ENCODE peak calls at places on chromosomes 4 and X, in seven cellular contexts. T is HCT116; G is endothelial cell of umbilical vein; E is left ventricle myocardium inferior; V is body of pancreas; B is ovary; Y is CD8-positive, alpha-beta memory T cell. I is an unnamed sample. For H3K36me3, the result is how much of the 10 kb centered on the place peaks cover.

GRCh38 chr4:28879900-28880299 is 1840.3 kb upstream of the PCDH7 start:
- DNase-seq in V (no peak), Y (no peak), G (no peak), T (no peak), E (no peak), B (no peak), I (no peak)

GRCh38 chr4:92305148-92305877 is 1.5 kb downstream of the GRID2 start:
- DNase-seq in V (peak), T (peak), G (peak), E (peak), B (peak), Y (no peak), I (peak)

GRCh38 chr4:48268956-48269860 is at the start of gene TEC:
- DNase-seq in E (peak), B (peak), G (peak), V (peak), T (peak), Y (peak), I (peak)

GRCh38 chrX:150690126-150690525 is 3.1 kb upstream of the MTMR1 start:
- DNase-seq in E (no peak), B (no peak), V (no peak), T (peak), Y (no peak), G (no peak), I (peak)

GRCh38 chrX:20263474-20263873 is 3.2 kb downstream of the RPS6KA3 start:
- DNase-seq in B (no peak), V (no peak), E (no peak), G (peak), T (no peak), Y (no peak), I (peak)

GRCh38 chr4:8719421-8719820 is 126.9 kb downstream of the CPZ start:
- DNase-seq in Y (no peak), V (no peak), E (no peak), T (no peak), G (no peak), B (no peak), I (no peak)

GRCh38 chr4:57405359-57405758 is 295.2 kb upstream of the IGFBP7 start:
- DNase-seq in G (no peak), V (no peak), Y (no peak), E (no peak), T (no peak), B (no peak), I (peak)

GRCh38 chrX:133638285-133638684 is 223.0 kb upstream of the GPC4 start:
- DNase-seq in G (no peak), Y (no peak), B (no peak), V (no peak), T (no peak), E (no peak), I (peak)

GRCh38 chr4:2702361-2702760 is 53.8 kb downstream of the TNIP2 start:
- DNase-seq in E (no peak), G (no peak), B (no peak), T (no peak), V (no peak), Y (no peak), I (no peak)
- H3K36me3 ChIP-seq in E (half or more), G (under half), B (under half), T (under half), V (under half), Y (under half), I (under half)

GRCh38 chrX:41133551-41133950 is 48.3 kb downstream of the USP9X start:
- DNase-seq in Y (no peak), G (peak), T (no peak), V (no peak), B (no peak), E (no peak), I (no peak)
- H3K36me3 ChIP-seq in Y (under half), G (under half), T (under half), V (under half), B (under half), E (under half), I (under half)

DNA sequence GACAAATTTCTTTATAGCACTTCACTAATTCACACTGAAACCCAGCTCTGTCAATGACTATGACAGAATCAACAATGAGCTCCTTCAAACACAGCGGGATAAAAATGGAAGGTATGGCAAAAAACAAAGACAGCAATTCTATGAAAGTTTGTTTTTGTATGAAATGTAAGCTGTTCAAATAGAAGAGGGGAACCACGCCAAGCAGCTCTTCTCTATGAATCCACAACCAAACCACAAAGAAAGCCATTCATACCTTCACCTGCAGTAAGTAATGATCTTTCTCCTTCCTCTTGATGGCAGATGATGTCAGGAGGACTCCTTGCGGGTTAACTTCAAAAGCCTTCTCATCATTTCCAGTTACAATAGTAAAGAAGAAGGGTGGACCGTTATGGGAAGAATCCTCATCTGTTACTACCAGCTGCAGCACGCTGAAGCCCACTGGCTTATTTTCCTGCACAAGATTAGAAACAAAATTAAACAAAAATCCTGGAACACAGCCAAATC is 48.8 kb upstream of the MTNR1A start:
- DNase-seq in V (no peak), T (no peak), E (no peak), B (no peak), G (no peak), Y (no peak), I (no peak)
- H3K36me3 ChIP-seq in V (under half), T (half or more), E (half or more), B (under half), G (under half), Y (under half), I (under half)

DNA sequence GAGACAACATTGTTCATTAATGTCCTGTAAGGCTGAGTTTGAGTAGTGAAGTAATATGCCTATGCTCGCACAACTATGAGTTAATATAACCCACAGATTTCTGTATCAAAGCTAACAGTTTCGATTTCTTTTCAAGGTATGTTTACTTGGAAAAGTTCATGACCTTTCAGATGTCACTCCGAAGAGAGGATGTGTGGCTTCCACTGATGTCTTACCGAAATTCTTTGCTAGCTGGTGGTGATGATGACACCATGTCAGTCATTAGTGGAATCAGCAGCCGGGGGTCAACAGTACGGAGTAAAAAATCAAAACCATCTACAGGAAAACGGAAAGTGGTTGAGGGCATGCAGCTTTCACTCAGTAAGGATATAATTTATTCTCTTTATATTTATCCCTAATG is 124.9 kb downstream of the STAG2 start:
- DNase-seq in B (no peak), G (no peak), Y (peak), V (no peak), T (no peak), E (no peak), I (no peak)
- H3K36me3 ChIP-seq in B (under half), G (under half), Y (under half), V (under half), T (under half), E (under half), I (under half)

DNA sequence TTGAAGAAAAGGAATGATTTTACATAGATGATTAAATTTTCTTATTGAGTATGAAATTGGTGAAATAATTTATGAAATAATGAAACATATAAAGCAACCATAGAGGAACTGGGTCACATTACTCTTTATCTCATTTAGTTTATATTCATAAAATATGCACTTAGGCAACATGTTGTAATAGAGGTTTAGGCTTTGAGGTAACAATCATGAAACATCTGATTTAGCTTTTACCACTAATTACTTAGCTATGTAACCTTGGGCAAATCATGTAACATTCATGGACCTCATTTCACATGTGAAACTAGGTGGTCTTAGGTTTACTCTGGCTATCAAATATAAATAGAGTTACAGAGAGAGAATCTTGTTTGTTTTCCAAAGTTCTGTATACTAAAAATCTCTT is 54.5 kb upstream of the SMARCA5 start:
- DNase-seq in E (no peak), Y (no peak), G (no peak), V (no peak), T (no peak), B (no peak), I (no peak)
- H3K36me3 ChIP-seq in E (half or more), Y (under half), G (under half), V (under half), T (under half), B (under half), I (under half)

GRCh38 chr4:183285886-183286285 is 34.2 kb downstream of the CLDN22 start:
- DNase-seq in E (no peak), G (no peak), T (no peak), B (no peak), Y (no peak), V (no peak), I (no peak)
- H3K36me3 ChIP-seq in E (half or more), G (under half), T (under half), B (under half), Y (under half), V (under half), I (under half)

DNA sequence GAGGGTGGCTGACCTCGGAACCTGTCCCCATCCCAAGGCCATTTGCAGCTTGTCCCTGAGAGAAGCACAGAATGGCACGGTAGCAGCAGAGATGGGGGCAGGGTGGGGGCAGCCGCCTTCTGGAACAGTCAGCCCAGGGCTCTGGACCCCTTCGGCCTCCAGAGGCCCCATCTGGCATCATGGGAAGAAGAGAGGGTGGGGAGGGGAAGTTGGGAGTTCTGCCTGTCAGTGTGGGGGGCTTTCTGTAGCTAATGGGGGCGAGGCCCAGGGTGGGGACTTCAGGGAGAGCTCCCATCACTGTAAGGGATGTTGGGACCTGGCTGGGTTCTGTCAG is 62.9 kb upstream of the ADRA2C start:
- DNase-seq in B (peak), E (no peak), T (no peak), Y (peak), G (no peak), V (no peak), I (no peak)
- H3K36me3 ChIP-seq in B (under half), E (under half), T (under half), Y (under half), G (under half), V (under half), I (under half)

GRCh38 chr4:145083891-145084640 is 13.9 kb downstream of the ANAPC10 start:
- DNase-seq in G (no peak), B (no peak), V (no peak), E (no peak), Y (no peak), T (peak), I (peak)
- H3K36me3 ChIP-seq in G (under half), B (under half), V (under half), E (under half), Y (under half), T (under half), I (under half)